ENCODE peak calls at places on chromosome 2, in ten cellular contexts. One of them, this sample, is unnamed. For H3K27me3, the result is how much of the 10 kb centered on the place peaks cover.

GRCh38 chr2:70920367-70920715 is 15.4 kb upstream of the ATP6V1B1 start:
- DNase-seq in A673: no peak
- DNase-seq in stomach: no peak
- DNase-seq in small intestine: no peak
- DNase-seq in upper lobe of right lung: no peak
- DNase-seq in fibroblast of lung: no peak
- DNase-seq in colonic mucosa: no peak
- DNase-seq in GM23248: no peak
- DNase-seq in CD4-positive, alpha-beta T cell: no peak
- DNase-seq in Caco-2: no peak
- DNase-seq in this sample: no peak

GRCh38 chr2:144519934-144520717 is at the start of gene ZEB2:
- DNase-seq in A673: peak
- DNase-seq in stomach: no peak
- DNase-seq in small intestine: peak
- DNase-seq in upper lobe of right lung: no peak
- DNase-seq in fibroblast of lung: peak
- DNase-seq in colonic mucosa: peak
- DNase-seq in GM23248: peak
- DNase-seq in CD4-positive, alpha-beta T cell: no peak
- DNase-seq in Caco-2: no peak
- DNase-seq in this sample: no peak

GRCh38 chr2:12428786-12429185 is 287.9 kb upstream of the TRIB2 start:
- DNase-seq in A673: no peak
- DNase-seq in stomach: no peak
- DNase-seq in small intestine: no peak
- DNase-seq in upper lobe of right lung: no peak
- DNase-seq in fibroblast of lung: peak
- DNase-seq in colonic mucosa: no peak
- DNase-seq in GM23248: no peak
- DNase-seq in CD4-positive, alpha-beta T cell: no peak
- DNase-seq in Caco-2: no peak
- DNase-seq in this sample: no peak

GRCh38 chr2:61135510-61135909 is 26.5 kb upstream of the C2orf74 start:
- DNase-seq in A673: peak
- DNase-seq in stomach: no peak
- DNase-seq in small intestine: peak
- DNase-seq in upper lobe of right lung: no peak
- DNase-seq in fibroblast of lung: peak
- DNase-seq in colonic mucosa: no peak
- DNase-seq in GM23248: peak
- DNase-seq in CD4-positive, alpha-beta T cell: no peak
- DNase-seq in Caco-2: no peak
- DNase-seq in this sample: no peak

GRCh38 chr2:8535398-8535755 is 146.5 kb upstream of the ID2 start:
- DNase-seq in A673: no peak
- DNase-seq in stomach: no peak
- DNase-seq in small intestine: no peak
- DNase-seq in upper lobe of right lung: no peak
- DNase-seq in fibroblast of lung: no peak
- DNase-seq in colonic mucosa: no peak
- DNase-seq in GM23248: no peak
- DNase-seq in CD4-positive, alpha-beta T cell: no peak
- DNase-seq in Caco-2: no peak
- DNase-seq in this sample: no peak

GRCh38 chr2:226184940-226185575 is 614.6 kb downstream of the IRS1 start:
- DNase-seq in A673: peak
- DNase-seq in stomach: no peak
- DNase-seq in small intestine: no peak
- DNase-seq in upper lobe of right lung: no peak
- DNase-seq in fibroblast of lung: peak
- DNase-seq in colonic mucosa: no peak
- DNase-seq in GM23248: peak
- DNase-seq in CD4-positive, alpha-beta T cell: no peak
- DNase-seq in Caco-2: no peak
- DNase-seq in this sample: no peak

GRCh38 chr2:212863185-212863588 is 288.2 kb downstream of the IKZF2 start:
- DNase-seq in A673: peak
- DNase-seq in stomach: peak
- DNase-seq in small intestine: peak
- DNase-seq in upper lobe of right lung: peak
- DNase-seq in fibroblast of lung: peak
- DNase-seq in colonic mucosa: peak
- DNase-seq in GM23248: peak
- DNase-seq in CD4-positive, alpha-beta T cell: no peak
- DNase-seq in Caco-2: peak
- DNase-seq in this sample: peak

GRCh38 chr2:209425082-209426071 is 1.5 kb downstream of the MAP2 start:
- DNase-seq in A673: peak
- DNase-seq in stomach: no peak
- DNase-seq in small intestine: no peak
- DNase-seq in upper lobe of right lung: no peak
- DNase-seq in fibroblast of lung: peak
- DNase-seq in colonic mucosa: no peak
- DNase-seq in GM23248: peak
- DNase-seq in CD4-positive, alpha-beta T cell: no peak
- DNase-seq in Caco-2: no peak
- DNase-seq in this sample: no peak

GRCh38 chr2:231662811-231663457 is 45.4 kb upstream of the PTMA start:
- DNase-seq in A673: no peak
- DNase-seq in stomach: no peak
- DNase-seq in small intestine: no peak
- DNase-seq in upper lobe of right lung: no peak
- DNase-seq in fibroblast of lung: no peak
- DNase-seq in colonic mucosa: no peak
- DNase-seq in GM23248: no peak
- DNase-seq in CD4-positive, alpha-beta T cell: no peak
- DNase-seq in Caco-2: peak
- DNase-seq in this sample: no peak

GRCh38 chr2:1484131-1484884 is 71.0 kb downstream of the TPO start:
- DNase-seq in A673: no peak
- DNase-seq in stomach: peak
- DNase-seq in small intestine: no peak
- DNase-seq in upper lobe of right lung: peak
- DNase-seq in fibroblast of lung: no peak
- DNase-seq in colonic mucosa: no peak
- DNase-seq in GM23248: no peak
- DNase-seq in CD4-positive, alpha-beta T cell: no peak
- DNase-seq in Caco-2: peak
- DNase-seq in this sample: no peak

GRCh38 chr2:367246-367645 is 79.4 kb upstream of the ALKAL2 start:
- DNase-seq in A673: no peak
- DNase-seq in stomach: no peak
- DNase-seq in small intestine: no peak
- DNase-seq in upper lobe of right lung: no peak
- DNase-seq in fibroblast of lung: no peak
- DNase-seq in colonic mucosa: no peak
- DNase-seq in GM23248: peak
- DNase-seq in CD4-positive, alpha-beta T cell: no peak
- DNase-seq in Caco-2: no peak
- DNase-seq in this sample: no peak

GRCh38 chr2:25174192-25174861 is 5.9 kb upstream of the POMC start:
- DNase-seq in A673: no peak
- DNase-seq in stomach: no peak
- DNase-seq in small intestine: no peak
- DNase-seq in upper lobe of right lung: peak
- DNase-seq in fibroblast of lung: no peak
- DNase-seq in colonic mucosa: no peak
- DNase-seq in GM23248: no peak
- DNase-seq in CD4-positive, alpha-beta T cell: no peak
- DNase-seq in Caco-2: no peak
- DNase-seq in this sample: no peak

GRCh38 chr2:25176138-25176537 is 7.8 kb upstream of the POMC start:
- DNase-seq in A673: no peak
- DNase-seq in stomach: no peak
- DNase-seq in small intestine: no peak
- DNase-seq in upper lobe of right lung: no peak
- DNase-seq in fibroblast of lung: no peak
- DNase-seq in colonic mucosa: no peak
- DNase-seq in GM23248: no peak
- DNase-seq in CD4-positive, alpha-beta T cell: no peak
- DNase-seq in Caco-2: no peak
- DNase-seq in this sample: no peak

GRCh38 chr2:25176541-25177368 is 8.4 kb upstream of the POMC start:
- DNase-seq in A673: no peak
- DNase-seq in stomach: no peak
- DNase-seq in small intestine: no peak
- DNase-seq in upper lobe of right lung: no peak
- DNase-seq in fibroblast of lung: no peak
- DNase-seq in colonic mucosa: no peak
- DNase-seq in GM23248: no peak
- DNase-seq in CD4-positive, alpha-beta T cell: no peak
- DNase-seq in Caco-2: no peak
- DNase-seq in this sample: no peak

GRCh38 chr2:25178976-25179375 is 10.6 kb upstream of the POMC start:
- DNase-seq in A673: no peak
- DNase-seq in stomach: no peak
- DNase-seq in small intestine: no peak
- DNase-seq in upper lobe of right lung: peak
- DNase-seq in fibroblast of lung: no peak
- DNase-seq in colonic mucosa: no peak
- DNase-seq in GM23248: no peak
- DNase-seq in CD4-positive, alpha-beta T cell: no peak
- DNase-seq in Caco-2: no peak
- DNase-seq in this sample: no peak

DNA sequence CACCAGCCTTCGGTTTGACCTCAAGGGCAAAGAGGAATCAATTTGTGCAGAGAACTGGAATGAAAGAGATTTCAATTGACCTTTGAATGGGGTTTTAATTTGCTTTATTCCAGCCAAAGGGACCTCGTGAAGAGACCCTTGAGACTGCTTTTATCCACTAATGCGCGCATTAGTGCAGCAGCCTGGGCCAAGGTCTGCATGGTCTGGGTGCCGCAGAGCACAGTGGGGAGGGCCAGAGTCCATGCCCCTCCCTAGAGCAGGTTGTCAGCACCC is 8.9 kb upstream of the POMC start:
- DNase-seq in A673: no peak
- DNase-seq in stomach: no peak
- DNase-seq in small intestine: no peak
- DNase-seq in upper lobe of right lung: no peak
- DNase-seq in fibroblast of lung: no peak
- DNase-seq in colonic mucosa: no peak
- DNase-seq in GM23248: no peak
- DNase-seq in CD4-positive, alpha-beta T cell: no peak
- DNase-seq in Caco-2: no peak
- DNase-seq in this sample: no peak
- H3K27me3 ChIP-seq in A673: under half
- H3K27me3 ChIP-seq in stomach: under half
- H3K27me3 ChIP-seq in small intestine: under half
- H3K27me3 ChIP-seq in upper lobe of right lung: under half
- H3K27me3 ChIP-seq in fibroblast of lung: under half
- H3K27me3 ChIP-seq in colonic mucosa: under half
- H3K27me3 ChIP-seq in GM23248: under half
- H3K27me3 ChIP-seq in CD4-positive, alpha-beta T cell: under half
- H3K27me3 ChIP-seq in Caco-2: under half
- H3K27me3 ChIP-seq in this sample: under half

DNA sequence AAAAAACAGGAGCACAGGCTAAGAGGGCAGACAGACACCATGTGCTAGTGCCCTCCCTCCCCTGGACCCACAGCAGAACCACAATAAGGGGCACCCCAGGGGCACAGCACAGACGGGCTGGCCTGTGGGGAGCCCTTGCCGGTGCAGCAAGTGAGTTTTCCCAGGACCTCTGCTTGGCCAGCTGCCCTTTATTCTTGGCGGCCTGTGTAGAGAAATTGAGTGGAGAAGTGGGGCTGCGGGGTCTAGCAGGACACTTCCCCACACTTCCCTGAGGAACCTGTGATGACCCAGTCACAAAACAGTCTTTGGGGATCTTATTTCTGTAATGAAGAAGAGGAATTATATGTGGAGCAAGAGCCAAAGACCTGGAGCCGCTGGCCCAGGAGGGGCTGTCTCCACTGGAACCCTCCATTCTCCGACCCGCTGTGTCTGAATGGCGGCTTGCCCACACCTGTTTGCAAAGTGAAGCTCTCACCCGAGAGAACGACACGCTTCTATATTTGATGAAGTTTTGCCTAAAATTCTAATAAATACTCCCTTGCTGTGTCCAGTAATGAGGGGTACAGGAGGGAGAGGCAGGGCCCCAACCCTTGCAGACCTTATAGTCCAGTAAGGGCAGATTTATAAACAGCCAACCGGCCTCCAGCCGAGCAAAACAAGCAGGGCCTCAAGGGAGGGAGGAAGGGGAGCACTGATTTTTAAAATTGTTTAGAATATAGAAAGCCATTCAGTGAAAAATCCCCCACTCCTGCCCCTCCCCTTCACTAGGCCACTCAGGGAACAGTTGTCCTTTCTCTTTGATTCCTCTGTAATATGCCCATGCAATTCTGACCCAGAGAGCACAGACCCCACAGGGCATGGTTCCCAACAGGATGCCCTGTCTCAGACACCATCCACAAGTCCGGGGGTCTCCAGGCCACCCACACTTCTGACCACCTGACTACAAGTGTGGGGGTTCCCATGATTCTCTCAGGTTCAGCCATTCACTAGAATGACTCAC is 44.7 kb upstream of the SNED1 start:
- DNase-seq in A673: no peak
- DNase-seq in stomach: peak
- DNase-seq in small intestine: no peak
- DNase-seq in upper lobe of right lung: peak
- DNase-seq in fibroblast of lung: no peak
- DNase-seq in colonic mucosa: peak
- DNase-seq in GM23248: no peak
- DNase-seq in CD4-positive, alpha-beta T cell: no peak
- DNase-seq in Caco-2: no peak
- DNase-seq in this sample: no peak
- H3K27me3 ChIP-seq in A673: under half
- H3K27me3 ChIP-seq in stomach: under half
- H3K27me3 ChIP-seq in small intestine: under half
- H3K27me3 ChIP-seq in upper lobe of right lung: under half
- H3K27me3 ChIP-seq in fibroblast of lung: under half
- H3K27me3 ChIP-seq in colonic mucosa: under half
- H3K27me3 ChIP-seq in GM23248: under half
- H3K27me3 ChIP-seq in CD4-positive, alpha-beta T cell: under half
- H3K27me3 ChIP-seq in Caco-2: under half
- H3K27me3 ChIP-seq in this sample: under half

GRCh38 chr2:66436546-66436945 is 1.6 kb downstream of the MEIS1 start:
- DNase-seq in A673: no peak
- DNase-seq in stomach: no peak
- DNase-seq in small intestine: no peak
- DNase-seq in upper lobe of right lung: no peak
- DNase-seq in fibroblast of lung: no peak
- DNase-seq in colonic mucosa: no peak
- DNase-seq in GM23248: peak
- DNase-seq in CD4-positive, alpha-beta T cell: no peak
- DNase-seq in Caco-2: no peak
- DNase-seq in this sample: no peak
- H3K27me3 ChIP-seq in A673: under half
- H3K27me3 ChIP-seq in stomach: under half
- H3K27me3 ChIP-seq in small intestine: under half
- H3K27me3 ChIP-seq in upper lobe of right lung: under half
- H3K27me3 ChIP-seq in fibroblast of lung: under half
- H3K27me3 ChIP-seq in colonic mucosa: under half
- H3K27me3 ChIP-seq in GM23248: under half
- H3K27me3 ChIP-seq in CD4-positive, alpha-beta T cell: half or more
- H3K27me3 ChIP-seq in Caco-2: under half
- H3K27me3 ChIP-seq in this sample: half or more

DNA sequence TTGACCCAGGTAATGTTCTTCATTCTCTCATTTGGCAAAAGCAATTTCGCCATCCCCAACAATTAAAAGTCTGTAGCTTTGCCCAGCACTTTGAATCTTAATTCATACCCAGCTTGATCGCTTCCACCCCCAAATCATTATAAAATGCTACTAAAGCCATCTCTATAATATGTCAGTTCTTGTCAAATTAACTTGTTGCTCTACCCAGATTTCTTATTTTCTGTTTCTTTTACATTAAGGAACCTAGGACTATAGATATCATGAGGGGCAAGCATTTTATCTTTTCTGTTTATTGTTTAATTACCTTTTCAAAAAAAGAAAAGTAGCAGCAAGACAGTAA is 6.1 kb upstream of the POU3F3 start:
- DNase-seq in A673: no peak
- DNase-seq in stomach: no peak
- DNase-seq in small intestine: no peak
- DNase-seq in upper lobe of right lung: no peak
- DNase-seq in fibroblast of lung: no peak
- DNase-seq in colonic mucosa: no peak
- DNase-seq in GM23248: no peak
- DNase-seq in CD4-positive, alpha-beta T cell: no peak
- DNase-seq in Caco-2: no peak
- DNase-seq in this sample: no peak
- H3K27me3 ChIP-seq in A673: half or more
- H3K27me3 ChIP-seq in stomach: half or more
- H3K27me3 ChIP-seq in small intestine: under half
- H3K27me3 ChIP-seq in upper lobe of right lung: half or more
- H3K27me3 ChIP-seq in fibroblast of lung: under half
- H3K27me3 ChIP-seq in colonic mucosa: half or more
- H3K27me3 ChIP-seq in GM23248: half or more
- H3K27me3 ChIP-seq in CD4-positive, alpha-beta T cell: half or more
- H3K27me3 ChIP-seq in Caco-2: under half
- H3K27me3 ChIP-seq in this sample: half or more

This sample was measured in iPS DF 6.9.